ENCODE peak calls at places on chromosome 10, in four cellular contexts. W, R, Q and V are unnamed samples.

GRCh38 chr10:102523250-102524029 is 19.7 kb downstream of the SUFU start:
- DNase-seq in W (no peak), R (peak), Q (no peak), V (no peak)

GRCh38 chr10:79105164-79105739 is 36.5 kb downstream of the ZMIZ1 start:
- DNase-seq in W (no peak), R (no peak), Q (no peak), V (no peak)

GRCh38 chr10:69045441-69046300 is 42.2 kb upstream of the SRGN start:
- DNase-seq in W (no peak), R (peak), Q (no peak), V (no peak)

GRCh38 chr10:20004087-20004523 is 187.9 kb downstream of the PLXDC2 start:
- DNase-seq in W (no peak), R (peak), Q (no peak), V (no peak)

GRCh38 chr10:100374137-100374655 is 27.2 kb downstream of the SCD start:
- DNase-seq in W (no peak), R (no peak), Q (no peak), V (no peak)

GRCh38 chr10:103627111-103627892 is 133.8 kb downstream of the NEURL1 start:
- DNase-seq in W (no peak), R (no peak), Q (no peak), V (no peak)

GRCh38 chr10:24617771-24618396 is 105.8 kb downstream of the ARHGAP21 start:
- DNase-seq in W (peak), R (peak), Q (peak), V (no peak)

GRCh38 chr10:30386801-30387588 is 37.9 kb upstream of the MTPAP start:
- DNase-seq in W (no peak), R (peak), Q (no peak), V (no peak)

GRCh38 chr10:60367014-60367413 is 22.7 kb downstream of the ANK3 start:
- DNase-seq in W (no peak), R (no peak), Q (no peak), V (no peak)

GRCh38 chr10:68633281-68633680 is 73.1 kb downstream of the TET1 start:
- DNase-seq in W (no peak), R (no peak), Q (no peak), V (no peak)

GRCh38 chr10:97762816-97763215 is 9.0 kb downstream of the SFRP5 start:
- DNase-seq in W (peak), R (peak), Q (no peak), V (no peak)

GRCh38 chr10:12349628-12350166 is 350 bp downstream of the CAMK1D start:
- DNase-seq in W (no peak), R (no peak), Q (no peak), V (no peak)

GRCh38 chr10:103053659-103054581 is 135.8 kb downstream of the CNNM2 start:
- DNase-seq in W (peak), R (peak), Q (peak), V (peak)

GRCh38 chr10:78764436-78764835 is 304.3 kb upstream of the ZMIZ1 start:
- DNase-seq in W (peak), R (no peak), Q (no peak), V (no peak)

GRCh38 chr10:75707080-75707840 is 275.8 kb downstream of the LRMDA start:
- DNase-seq in W (no peak), R (no peak), Q (no peak), V (no peak)

GRCh38 chr10:120131183-120131582 is 238.7 kb downstream of the SEC23IP start:
- DNase-seq in W (no peak), R (peak), Q (peak), V (no peak)

GRCh38 chr10:70048309-70048708 is 4.3 kb upstream of the MACROH2A2 start:
- DNase-seq in W (no peak), R (no peak), Q (no peak), V (no peak)

GRCh38 chr10:71494980-71495381 is 98.3 kb downstream of the CDH23 start:
- DNase-seq in W (no peak), R (no peak), Q (no peak), V (no peak)

GRCh38 chr10:18400911-18401260 is 250.5 kb downstream of the NSUN6 start:
- DNase-seq in W (peak), R (no peak), Q (peak), V (no peak)

GRCh38 chr10:10787586-10787985 is 230.1 kb upstream of the CELF2 start:
- DNase-seq in W (no peak), R (no peak), Q (no peak), V (no peak)
- H3K4me3 ChIP-seq in W (no peak), R (no peak), Q (no peak), V (no peak)

DNA sequence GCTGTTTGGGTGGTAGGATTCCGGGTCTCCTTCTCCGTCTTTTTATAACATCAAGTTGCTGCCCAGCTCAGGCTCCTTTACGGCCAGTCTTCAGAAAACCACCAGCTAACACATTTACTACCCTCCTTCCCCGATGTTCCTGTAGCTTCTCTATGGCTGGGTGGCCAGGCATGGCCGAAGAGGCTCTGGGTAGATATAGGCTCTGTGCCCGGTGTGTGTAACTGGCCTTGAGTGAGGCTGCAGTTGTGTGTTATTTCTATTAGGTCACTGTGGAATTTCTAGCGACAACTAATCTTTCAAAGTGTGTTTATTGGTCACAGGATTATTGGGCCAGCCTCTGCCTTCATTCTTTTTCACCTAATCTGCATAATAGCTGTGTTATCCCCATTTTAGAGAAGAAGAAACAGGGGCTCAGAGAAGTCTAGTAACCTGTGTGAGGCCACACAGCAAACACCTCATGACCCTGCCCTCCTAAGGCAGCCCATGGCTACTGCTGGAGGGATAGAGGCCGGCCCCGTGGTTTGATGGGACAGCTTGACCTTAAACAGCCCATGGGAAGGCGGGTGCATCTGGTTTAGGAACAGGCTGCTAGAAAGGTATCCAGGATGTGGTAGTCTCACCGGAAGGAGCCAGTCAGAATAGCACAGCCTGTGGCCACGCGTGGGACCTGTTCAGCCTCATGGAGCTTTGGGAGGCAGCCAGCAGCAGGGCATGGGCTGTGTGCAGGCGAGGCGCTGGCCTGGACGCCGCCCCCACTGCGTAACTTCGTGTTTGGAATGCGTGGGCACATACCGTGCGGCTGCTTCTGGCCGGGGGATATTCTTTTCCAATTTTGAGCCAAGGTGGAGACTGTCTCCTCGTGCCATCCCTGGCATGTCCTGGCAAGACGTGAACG is 29.7 kb downstream of the HTRA1 start:
- DNase-seq in W (no peak), R (peak), Q (no peak), V (no peak)
- TF ChIP-seq CTCF in W (no peak), R (no peak), Q (no peak), V (no peak)

GRCh38 chr10:86366033-86366901 is at the start of gene GRID1:
- DNase-seq in W (peak), R (no peak), Q (no peak), V (no peak)

GRCh38 chr10:86363833-86364511 is 2.6 kb downstream of the GRID1 start:
- DNase-seq in W (peak), R (no peak), Q (no peak), V (no peak)

GRCh38 chr10:86363184-86363832 is 3.3 kb downstream of the GRID1 start:
- DNase-seq in W (peak), R (no peak), Q (no peak), V (no peak)

GRCh38 chr10:86365346-86366032 is 1.1 kb downstream of the GRID1 start:
- DNase-seq in W (peak), R (no peak), Q (no peak), V (no peak)

DNA sequence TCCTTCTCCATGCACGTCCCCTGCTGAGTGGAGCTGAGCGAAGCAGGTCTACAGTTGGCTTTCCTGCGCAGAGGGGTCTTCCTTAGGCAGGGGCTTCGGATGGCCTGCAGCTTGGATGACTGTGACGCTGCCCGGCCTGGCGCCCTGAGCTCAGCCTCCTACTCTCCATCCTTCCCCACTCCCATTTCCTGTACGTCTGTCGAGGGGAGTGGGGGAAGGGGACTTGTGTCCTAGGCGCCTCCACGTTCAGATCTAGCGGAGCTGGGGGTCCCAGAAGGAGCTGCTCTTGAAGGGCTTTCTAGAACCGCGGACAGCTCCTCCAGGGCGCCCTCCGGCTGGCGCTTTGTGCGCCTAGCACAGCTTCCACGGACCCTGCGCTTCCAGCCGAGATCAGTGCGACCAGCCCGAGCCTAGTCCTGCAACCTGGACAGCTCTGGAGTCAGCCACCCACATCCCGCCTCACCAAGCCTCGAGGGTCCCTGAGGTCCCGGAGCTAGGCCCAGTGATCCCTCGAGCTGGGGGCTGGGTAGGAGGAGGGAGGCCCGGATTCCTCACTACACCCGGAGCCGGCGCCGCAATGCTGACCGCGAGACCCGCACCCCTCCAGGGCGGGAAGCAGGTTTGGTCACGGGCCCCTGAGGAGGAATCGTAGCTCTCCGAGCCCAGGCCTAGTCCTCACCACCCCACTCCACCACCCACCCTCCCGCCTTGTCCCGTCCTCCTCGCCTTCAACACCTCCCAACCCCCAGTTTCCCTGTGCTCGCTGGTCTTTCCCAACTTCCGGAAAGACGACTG is 1.8 kb downstream of the GRID1 start:
- DNase-seq in W (peak), R (no peak), Q (no peak), V (no peak)
- H3K4me3 ChIP-seq in W (peak), R (no peak), Q (no peak), V (no peak)

GRCh38 chr10:101444499-101444898 is 90.5 kb downstream of the BTRC start:
- DNase-seq in W (no peak), R (no peak), Q (no peak), V (no peak)
- TF ChIP-seq CTCF in W (no peak), R (no peak), Q (no peak), V (no peak)

DNA sequence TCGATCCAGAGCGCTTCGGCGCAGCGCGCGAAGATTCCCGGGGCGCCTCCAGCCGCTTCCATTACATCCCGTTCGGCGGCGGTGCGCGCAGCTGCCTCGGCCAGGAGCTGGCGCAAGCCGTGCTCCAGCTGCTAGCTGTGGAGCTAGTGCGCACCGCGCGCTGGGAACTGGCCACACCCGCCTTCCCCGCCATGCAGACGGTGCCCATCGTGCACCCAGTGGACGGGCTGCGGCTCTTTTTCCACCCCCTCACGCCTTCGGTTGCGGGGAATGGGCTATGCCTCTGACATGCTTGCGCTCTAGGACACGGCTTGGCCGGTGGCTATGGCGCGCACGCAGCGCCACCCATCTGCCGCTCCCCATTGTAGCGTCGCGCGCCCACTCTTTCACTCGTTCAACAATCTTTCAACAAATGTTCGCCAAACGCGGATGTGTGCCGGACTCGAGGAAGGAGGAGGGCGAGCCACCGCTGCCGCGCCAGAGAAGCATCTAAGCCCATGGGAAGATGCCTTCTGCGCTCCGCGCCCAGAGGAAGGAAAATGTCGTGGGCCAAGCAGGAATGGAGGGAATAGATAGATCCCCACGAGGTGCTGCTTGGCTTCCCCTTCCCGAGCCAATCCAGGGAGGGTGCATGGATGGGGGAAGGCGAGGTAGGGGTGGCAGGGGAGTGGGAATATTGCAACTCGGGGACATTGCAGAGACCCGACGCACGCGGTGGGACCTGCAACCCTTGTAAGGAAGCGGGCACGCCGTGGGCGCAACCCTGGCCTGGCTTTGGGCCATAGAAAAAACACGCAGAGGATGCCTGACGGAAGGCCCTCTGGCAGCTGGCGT is 5.1 kb upstream of the CYP26A1 start:
- DNase-seq in W (no peak), R (peak), Q (no peak), V (no peak)
- H3K4me3 ChIP-seq in W (no peak), R (peak), Q (no peak), V (peak)

GRCh38 chr10:33133557-33133956 is 175.5 kb upstream of the ITGB1 start:
- DNase-seq in W (no peak), R (peak), Q (no peak), V (no peak)

GRCh38 chr10:33129987-33130386 is 172.0 kb upstream of the ITGB1 start:
- DNase-seq in W (no peak), R (peak), Q (no peak), V (peak)

GRCh38 chr10:33134011-33134751 is 176.2 kb upstream of the ITGB1 start:
- DNase-seq in W (peak), R (peak), Q (peak), V (peak)

GRCh38 chr10:33129181-33129928 is 171.3 kb upstream of the ITGB1 start:
- DNase-seq in W (no peak), R (peak), Q (no peak), V (peak)

GRCh38 chr10:33132626-33133025 is 174.6 kb upstream of the ITGB1 start:
- DNase-seq in W (no peak), R (no peak), Q (no peak), V (no peak)
- TF ChIP-seq CTCF in W (no peak), R (no peak), Q (no peak), V (no peak)

GRCh38 chr10:86651021-86651471 is 3.3 kb upstream of the OPN4 start:
- DNase-seq in W (no peak), R (no peak), Q (no peak), V (no peak)
- H3K4me3 ChIP-seq in W (no peak), R (no peak), Q (no peak), V (no peak)

GRCh38 chr10:26627320-26627719 is 70.2 kb upstream of the PDSS1 start:
- DNase-seq in W (no peak), R (no peak), Q (no peak), V (no peak)
- TF ChIP-seq CTCF in W (no peak), R (no peak), Q (no peak), V (no peak)

DNA sequence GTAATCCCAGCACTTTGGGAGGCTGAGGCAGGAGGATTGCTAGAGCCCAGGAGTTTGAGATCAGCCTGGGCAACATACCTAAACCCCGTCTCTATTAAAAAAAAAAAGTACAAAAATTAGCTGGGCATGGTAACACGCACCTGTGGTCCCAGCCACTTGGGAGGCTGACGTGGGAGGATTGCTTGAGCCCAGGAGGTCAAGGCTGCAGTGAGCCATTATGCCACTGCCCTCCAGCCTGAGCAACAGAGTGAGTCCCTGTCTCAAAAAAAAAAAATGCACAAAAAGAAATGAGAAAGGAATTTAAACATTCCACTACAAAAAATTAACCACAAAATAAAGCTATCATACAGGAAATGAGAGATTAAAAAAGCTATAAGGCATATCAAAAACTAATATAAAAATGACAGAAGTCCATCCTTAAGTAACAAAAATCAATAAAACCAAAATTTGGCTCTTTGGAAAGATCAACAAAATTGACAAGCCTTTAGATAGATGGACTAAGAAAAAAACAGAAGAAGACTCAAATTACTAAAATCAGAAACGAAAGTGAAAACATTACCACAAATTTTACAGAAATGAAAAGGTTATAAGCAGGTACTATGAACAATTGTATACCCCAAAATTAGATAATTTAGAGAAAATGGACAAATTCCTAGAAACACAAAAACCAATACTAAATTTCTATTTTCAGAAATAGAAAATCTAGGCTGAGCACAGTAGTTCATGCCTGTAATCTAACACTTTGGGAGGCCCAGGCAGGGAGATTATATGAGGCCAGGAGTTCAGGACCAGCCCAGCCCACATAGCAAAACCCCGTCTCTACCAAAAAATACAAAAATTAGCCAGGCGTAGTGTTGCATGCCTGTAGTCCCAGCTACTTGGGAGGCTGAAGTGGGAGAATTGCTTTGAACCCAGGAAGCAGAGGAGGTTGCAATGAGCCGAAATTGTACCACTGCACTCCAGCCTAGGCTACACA is 42.4 kb upstream of the NANOS1 start:
- DNase-seq in W (no peak), R (no peak), Q (no peak), V (no peak)
- H3K4me3 ChIP-seq in W (no peak), R (no peak), Q (no peak), V (no peak)